ENCODE peak calls at places on chromosomes 7 and 10, in five cellular contexts. R is AG04450, U is astrocyte of the spinal cord, O is GM12865, C is GM23338. Q is an unnamed sample.

GRCh38 chr7:157020514-157021070 is 10.1 kb upstream of the MNX1 start:
- DNase-seq in R (no peak), U (no peak), O (no peak), C (peak), Q (no peak)

GRCh38 chr7:156158213-156158612 is 345.9 kb upstream of the SHH start:
- DNase-seq in R (no peak), U (no peak), O (no peak), C (no peak), Q (no peak)

GRCh38 chr10:112208981-112209380 is 25.4 kb upstream of the GPAM start:
- DNase-seq in R (no peak), U (no peak), O (no peak), C (no peak), Q (no peak)

GRCh38 chr10:93261961-93262610 is 188.4 kb downstream of the CYP26A1 start:
- DNase-seq in R (no peak), U (no peak), O (no peak), C (no peak), Q (peak)

GRCh38 chr7:92343719-92344118 is 97.9 kb downstream of the ANKIB1 start:
- DNase-seq in R (no peak), U (no peak), O (no peak), C (no peak), Q (no peak)

GRCh38 chr10:110802090-110802489 is 69.6 kb upstream of the PDCD4 start:
- DNase-seq in R (peak), U (peak), O (no peak), C (no peak), Q (peak)

GRCh38 chr10:86188796-86189558 is 177.6 kb downstream of the GRID1 start:
- DNase-seq in R (no peak), U (no peak), O (no peak), C (no peak), Q (no peak)

GRCh38 chr7:32524631-32525030 is 29.3 kb downstream of the AVL9 start:
- DNase-seq in R (no peak), U (no peak), O (no peak), C (no peak), Q (no peak)

GRCh38 chr7:52726493-52726892 is 308.9 kb upstream of the POM121L12 start:
- DNase-seq in R (no peak), U (peak), O (no peak), C (no peak), Q (no peak)

GRCh38 chr7:151823783-151824182 is 53.1 kb downstream of the PRKAG2 start:
- DNase-seq in R (no peak), U (no peak), O (no peak), C (no peak), Q (no peak)

GRCh38 chr10:97081621-97082235 is 104.0 kb downstream of the SLIT1 start:
- DNase-seq in R (peak), U (peak), O (peak), C (peak), Q (peak)

GRCh38 chr7:34939175-34939574 is 98.1 kb downstream of the DPY19L1 start:
- DNase-seq in R (peak), U (peak), O (no peak), C (peak), Q (peak)

GRCh38 chr10:75208177-75208576 is 2.4 kb upstream of the VDAC2 start:
- DNase-seq in R (no peak), U (peak), O (no peak), C (no peak), Q (peak)

GRCh38 chr10:102234866-102235597 is 6.3 kb downstream of the PITX3 start:
- DNase-seq in R (no peak), U (no peak), O (no peak), C (no peak), Q (no peak)

GRCh38 chr10:13349776-13350274 is 1.7 kb upstream of the SEPHS1 start:
- DNase-seq in R (no peak), U (peak), O (peak), C (peak), Q (no peak)

GRCh38 chr10:75245354-75246001 is 9.7 kb upstream of the COMTD1 start:
- DNase-seq in R (no peak), U (no peak), O (no peak), C (no peak), Q (no peak)

GRCh38 chr7:55588379-55588699 is 16.0 kb upstream of the VOPP1 start:
- DNase-seq in R (no peak), U (no peak), O (no peak), C (no peak), Q (no peak)

GRCh38 chr7:951881-952547 is 2.5 kb downstream of the ADAP1 start:
- DNase-seq in R (no peak), U (no peak), O (no peak), C (no peak), Q (no peak)

GRCh38 chr7:956031-956430 is 1.6 kb upstream of the ADAP1 start:
- DNase-seq in R (no peak), U (no peak), O (no peak), C (no peak), Q (no peak)

GRCh38 chr7:952548-953441 is 1.7 kb downstream of the ADAP1 start:
- DNase-seq in R (no peak), U (no peak), O (no peak), C (no peak), Q (no peak)

GRCh38 chr7:953547-954327 is 743 bp downstream of the ADAP1 start:
- DNase-seq in R (no peak), U (no peak), O (peak), C (peak), Q (no peak)

DNA sequence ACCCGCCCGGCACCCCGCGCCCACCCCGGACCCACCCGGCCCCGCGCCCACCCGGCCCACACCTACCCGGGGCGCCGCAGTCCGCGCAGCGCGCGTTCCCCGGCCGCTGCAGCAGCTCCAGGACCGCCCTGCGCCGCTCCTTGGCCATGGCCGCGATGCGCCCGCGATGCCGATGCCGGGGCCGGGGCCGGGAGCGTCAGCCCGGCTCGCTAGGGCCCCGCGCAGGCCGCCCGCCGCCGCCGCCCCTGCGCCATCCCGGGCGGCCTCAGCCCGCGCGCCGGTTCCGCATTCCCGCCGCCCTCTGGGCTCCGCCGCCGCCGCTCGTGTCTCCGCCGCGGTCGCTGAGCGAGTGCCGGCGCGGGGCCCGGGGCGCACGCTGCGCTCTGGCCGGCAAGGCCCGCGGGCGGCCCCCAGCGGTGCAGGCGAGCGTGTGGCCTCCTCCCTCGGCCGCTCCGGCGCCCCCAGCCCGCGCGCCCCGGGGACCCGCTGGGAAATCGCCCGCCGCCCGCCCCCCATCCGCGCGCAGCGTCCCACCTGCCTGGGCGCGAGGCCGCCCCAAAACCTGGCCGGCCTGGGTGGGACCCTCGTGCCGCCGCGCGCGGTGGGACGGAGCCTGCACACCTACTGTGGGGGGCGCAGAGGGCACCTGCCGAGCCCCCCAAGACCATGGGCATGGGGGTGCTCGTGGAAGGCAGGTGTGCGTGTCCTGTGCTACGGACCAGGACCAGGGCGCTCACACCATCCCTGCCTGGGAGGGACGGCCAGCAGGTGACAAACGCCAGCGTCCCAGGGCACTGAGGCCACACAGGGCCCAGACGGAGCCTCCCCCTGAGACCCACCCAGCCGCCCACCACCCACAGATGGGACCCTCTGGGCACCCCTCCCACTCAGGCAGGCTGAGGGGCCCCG is at the start of gene ADAP1:
- DNase-seq in R (no peak), U (no peak), O (peak), C (peak), Q (no peak)
- TF ChIP-seq CTCF in R (peak), U (no peak), O (peak), C (no peak), Q (no peak)

GRCh38 chr7:148898845-148899474 is 14.9 kb upstream of the EZH2 start:
- DNase-seq in R (no peak), U (no peak), O (no peak), C (peak), Q (no peak)

GRCh38 chr7:148893071-148893470 is 9.0 kb upstream of the EZH2 start:
- DNase-seq in R (no peak), U (no peak), O (no peak), C (no peak), Q (no peak)

DNA sequence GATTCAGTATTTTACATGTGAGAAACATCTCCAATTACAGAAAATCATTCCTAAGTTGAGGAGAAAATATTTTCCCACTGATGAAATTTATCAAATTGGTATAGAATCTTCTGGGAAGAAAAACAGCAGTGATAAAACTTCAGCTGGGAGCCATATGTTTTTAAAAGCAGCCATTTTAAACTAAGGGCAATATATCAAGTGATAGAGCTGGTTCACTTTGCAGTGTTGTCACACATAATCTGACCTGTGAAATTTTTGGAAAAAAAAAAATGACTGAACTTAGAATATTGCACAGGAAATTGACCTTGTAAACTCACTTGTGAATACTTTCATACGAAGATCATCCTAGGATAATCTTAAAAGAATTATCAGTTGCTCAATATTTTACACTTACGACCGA is 10.5 kb upstream of the EZH2 start:
- DNase-seq in R (no peak), U (no peak), O (no peak), C (no peak), Q (no peak)
- H3K4me3 ChIP-seq in R (no peak), U (no peak), O (no peak), C (no peak), Q (no peak)

DNA sequence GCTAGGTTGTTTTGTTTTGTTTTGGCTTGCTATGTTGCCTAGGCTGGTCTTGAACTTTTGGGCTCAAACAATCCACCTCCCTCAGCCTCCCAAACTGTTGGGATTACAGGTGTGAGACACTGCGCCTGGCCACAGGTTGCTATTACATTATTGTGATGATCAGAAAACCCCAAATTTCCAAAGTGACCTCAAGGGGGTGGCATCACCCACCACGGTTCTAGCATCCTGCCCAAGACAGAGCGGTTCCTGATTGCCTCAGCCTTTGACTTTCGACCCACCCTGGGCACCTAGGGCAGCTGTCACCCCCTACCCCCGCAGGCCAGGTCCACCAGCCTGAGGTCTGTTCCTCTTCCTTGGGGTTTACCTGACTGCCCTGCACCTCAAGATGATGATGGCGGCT is 28.4 kb downstream of the SBDS start:
- DNase-seq in R (no peak), U (no peak), O (no peak), C (peak), Q (no peak)
- TF ChIP-seq CTCF in R (no peak), U (no peak), O (no peak), C (peak), Q (no peak)

GRCh38 chr10:104351067-104351681 is 2.5 kb upstream of the CFAP58 start:
- DNase-seq in R (no peak), U (peak), O (peak), C (no peak), Q (no peak)

GRCh38 chr10:104348601-104349000 is 5.0 kb upstream of the CFAP58 start:
- DNase-seq in R (no peak), U (no peak), O (no peak), C (no peak), Q (no peak)

GRCh38 chr10:104349623-104350142 is 4.0 kb upstream of the CFAP58 start:
- DNase-seq in R (no peak), U (peak), O (peak), C (peak), Q (no peak)

GRCh38 chr10:104351919-104352318 is 1.7 kb upstream of the CFAP58 start:
- DNase-seq in R (no peak), U (no peak), O (peak), C (no peak), Q (no peak)

GRCh38 chr10:104350146-104350635 is 3.4 kb upstream of the CFAP58 start:
- DNase-seq in R (no peak), U (peak), O (peak), C (peak), Q (no peak)
- H3K4me3 ChIP-seq in R (peak), U (no peak), O (peak), C (no peak), Q (no peak)

GRCh38 chr10:6135039-6135438 is 46.2 kb downstream of the RBM17 start:
- DNase-seq in R (no peak), U (no peak), O (peak), C (no peak), Q (no peak)

GRCh38 chr10:6135589-6136168 is 46.8 kb downstream of the RBM17 start:
- DNase-seq in R (no peak), U (no peak), O (no peak), C (no peak), Q (no peak)

GRCh38 chr10:6138456-6138855 is 49.6 kb downstream of the RBM17 start:
- DNase-seq in R (no peak), U (no peak), O (no peak), C (no peak), Q (no peak)

GRCh38 chr10:6134099-6134880 is 45.5 kb downstream of the RBM17 start:
- DNase-seq in R (no peak), U (no peak), O (no peak), C (no peak), Q (no peak)

GRCh38 chr10:6136215-6137201 is 47.7 kb downstream of the RBM17 start:
- DNase-seq in R (peak), U (peak), O (peak), C (no peak), Q (peak)
- TF ChIP-seq CTCF in R (peak), U (no peak), O (no peak), C (no peak), Q (peak)

DNA sequence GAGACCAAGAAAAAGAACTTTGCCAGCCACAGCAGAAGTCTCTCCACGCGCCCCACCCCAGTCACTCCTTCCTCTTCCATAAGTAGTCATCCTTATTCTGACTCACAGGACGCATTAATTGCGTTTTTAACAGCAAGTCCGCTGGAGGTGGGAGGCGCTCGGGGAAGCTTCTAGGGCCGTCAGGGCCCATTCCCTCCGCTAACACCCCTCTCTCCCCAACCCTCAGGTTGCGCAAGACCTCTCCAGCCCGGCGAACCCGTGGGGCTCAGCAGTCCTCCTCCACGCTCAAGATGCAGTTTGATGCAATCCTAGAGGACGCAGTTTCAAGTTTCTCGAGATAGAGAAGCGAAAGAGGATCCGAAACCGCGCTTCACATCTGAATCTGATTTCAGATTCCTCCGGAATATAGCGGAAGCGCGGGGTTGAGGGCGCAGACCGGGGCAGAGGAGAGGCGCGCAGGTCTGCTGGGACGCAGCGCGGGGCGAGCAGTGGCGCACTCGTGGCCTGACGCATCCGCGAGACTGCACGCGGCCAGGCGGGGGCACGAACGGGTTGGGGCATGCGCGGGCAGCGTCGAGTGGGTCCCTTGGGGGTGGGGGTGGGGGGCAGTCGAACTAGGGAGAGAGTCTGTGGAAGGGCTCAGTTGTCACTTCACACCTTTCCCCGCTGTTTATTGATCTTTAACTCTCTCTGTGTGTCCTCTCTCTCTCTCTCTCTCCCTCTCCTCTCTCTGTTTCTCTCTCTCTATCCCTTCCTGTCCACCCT is 37.8 kb upstream of the PSAP start:
- DNase-seq in R (peak), U (peak), O (peak), C (peak), Q (peak)
- H3K4me3 ChIP-seq in R (peak), U (peak), O (peak), C (peak), Q (peak)

Q was measured in AG09309.